ENCODE peak calls at places on chromosomes 13 and 19, in seven cellular contexts. S, T, Q, E, D, U and W are unnamed samples.

GRCh38 chr19:30277941-30278881 is 94.0 kb upstream of the ZNF536 start:
- DNase-seq in S (no peak), T (no peak), Q (no peak), E (no peak), D (no peak), U (no peak), W (no peak)

GRCh38 chr13:91482427-91482826 is 84.0 kb downstream of the GPC5 start:
- DNase-seq in S (peak; percentile 13), T (no peak), Q (no peak), E (no peak), D (no peak), U (no peak), W (no peak)

GRCh38 chr13:53198017-53198416 is 169.4 kb downstream of the OLFM4 start:
- DNase-seq in S (no peak), T (no peak), Q (no peak), E (no peak), D (no peak), U (no peak), W (no peak)

GRCh38 chr19:860481-861098 is 1.1 kb downstream of the CFD start:
- DNase-seq in S (peak; percentile 60), T (peak; percentile 78), Q (no peak), E (no peak), D (no peak), U (peak; percentile 24), W (peak; percentile 43)

GRCh38 chr19:46660008-46660517 is 919 bp downstream of the DACT3 start:
- DNase-seq in S (no peak), T (no peak), Q (no peak), E (no peak), D (peak; percentile 37), U (no peak), W (no peak)

GRCh38 chr13:39347926-39348901 is 254.8 kb downstream of the LHFPL6 start:
- DNase-seq in S (peak; percentile 74), T (no peak), Q (no peak), E (no peak), D (no peak), U (no peak), W (no peak)

GRCh38 chr13:112840472-112841302 is 128.3 kb upstream of the MCF2L start:
- DNase-seq in S (no peak), T (no peak), Q (no peak), E (no peak), D (no peak), U (no peak), W (no peak)

GRCh38 chr13:113666324-113666660 is 727 bp upstream of the GRK1 start:
- DNase-seq in S (no peak), T (no peak), Q (no peak), E (peak; percentile 2), D (no peak), U (no peak), W (no peak)

GRCh38 chr13:43300817-43301216 is 277.4 kb downstream of the DNAJC15 start:
- DNase-seq in S (no peak), T (no peak), Q (no peak), E (no peak), D (no peak), U (peak; percentile 74), W (no peak)

GRCh38 chr19:30666301-30666803 is 294.2 kb downstream of the ZNF536 start:
- DNase-seq in S (peak; percentile 49), T (peak; percentile 56), Q (no peak), E (no peak), D (peak; percentile 30), U (no peak), W (peak; percentile 9)

GRCh38 chr13:113078895-113079720 is 26.5 kb upstream of the F7 start:
- DNase-seq in S (no peak), T (no peak), Q (no peak), E (no peak), D (peak; percentile 28), U (no peak), W (no peak)

GRCh38 chr19:46115396-46116109 is 8.9 kb downstream of the IGFL3 start:
- DNase-seq in S (peak; percentile 77), T (no peak), Q (no peak), E (no peak), D (no peak), U (peak; percentile 30), W (no peak)

GRCh38 chr13:73399347-73400216 is 340.8 kb downstream of the KLF5 start:
- DNase-seq in S (no peak), T (peak; percentile 21), Q (no peak), E (no peak), D (no peak), U (no peak), W (no peak)

GRCh38 chr19:887072-887471 is 5.9 kb downstream of the MED16 start:
- DNase-seq in S (peak; percentile 65), T (no peak), Q (no peak), E (no peak), D (no peak), U (no peak), W (no peak)

GRCh38 chr13:44876782-44877324 is 112.4 kb downstream of the NUFIP1 start:
- DNase-seq in S (no peak), T (no peak), Q (no peak), E (no peak), D (no peak), U (no peak), W (no peak)

GRCh38 chr13:98508280-98509074 is 68.4 kb downstream of the STK24 start:
- DNase-seq in S (peak; percentile 93), T (no peak), Q (no peak), E (no peak), D (no peak), U (no peak), W (no peak)

GRCh38 chr13:30654430-30654829 is 36.7 kb downstream of the USPL1 start:
- DNase-seq in S (no peak), T (no peak), Q (no peak), E (no peak), D (no peak), U (no peak), W (no peak)

GRCh38 chr19:33289261-33289660 is 13.1 kb downstream of the CEBPA start:
- DNase-seq in S (no peak), T (no peak), Q (no peak), E (no peak), D (no peak), U (no peak), W (no peak)

GRCh38 chr13:27476943-27477681 is 26.7 kb upstream of the MTIF3 start:
- DNase-seq in S (peak; percentile 60), T (peak; percentile 53), Q (no peak), E (no peak), D (no peak), U (no peak), W (no peak)

GRCh38 chr19:44626067-44626624 is 12.8 kb downstream of the IGSF23 start:
- DNase-seq in S (peak; percentile 94), T (peak; percentile 80), Q (no peak), E (no peak), D (no peak), U (peak; percentile 98), W (no peak)

GRCh38 chr13:98454389-98454881 is 122.5 kb downstream of the STK24 start:
- DNase-seq in S (peak; percentile 92), T (no peak), Q (peak; percentile 93), E (no peak), D (no peak), U (peak; percentile 91), W (no peak)

GRCh38 chr19:30244533-30244932 is 127.7 kb upstream of the ZNF536 start:
- DNase-seq in S (no peak), T (no peak), Q (no peak), E (no peak), D (no peak), U (no peak), W (no peak)

GRCh38 chr19:45506246-45506990 is 861 bp upstream of the VASP start:
- DNase-seq in S (peak; percentile 92), T (peak; percentile 99), Q (no peak), E (peak; percentile 95), D (peak; percentile 78), U (peak; percentile 70), W (no peak)

GRCh38 chr19:4523306-4524110 is 5.2 kb upstream of the PLIN4 start:
- DNase-seq in S (peak; percentile 45), T (peak; percentile 62), Q (no peak), E (no peak), D (no peak), U (no peak), W (no peak)